ENCODE peak calls at places on chromosomes 2 and 18, in six cellular contexts. G is WTC11; F is progenitor cell of endocrine pancreas; M is dermis microvascular lymphatic vessel endothelial cell; X is activated naive CD4-positive, alpha-beta T cell treated with anti-CD3 and anti-CD28 coated beads, Interleukin-2, amount 50 U/mL, for 16 hours; B is activated CD4-positive, alpha-beta T cell treated with anti-CD3 and anti-CD28 coated beads, Interleukin-2, amount 50 U/mL, for 1 hour. H is an unnamed sample.

GRCh38 chr18:42114310-42114943 is 159.4 kb downstream of the PIK3C3 start:
- DNase-seq in G (peak), F (peak), M (peak), X (peak), B (peak), H (peak)

GRCh38 chr18:27825735-27826477 is 351.0 kb downstream of the CDH2 start:
- DNase-seq in G (no peak), F (no peak), M (no peak), X (no peak), B (no peak), H (no peak)

GRCh38 chr2:41941831-41942230 is 106.0 kb upstream of the PKDCC start:
- DNase-seq in G (no peak), F (no peak), M (no peak), X (no peak), B (no peak), H (no peak)

GRCh38 chr2:200862532-200863000 is 1.9 kb downstream of the CLK1 start:
- DNase-seq in G (no peak), F (no peak), M (peak), X (peak), B (peak), H (peak)

GRCh38 chr2:46326231-46326980 is 29.2 kb downstream of the EPAS1 start:
- DNase-seq in G (no peak), F (no peak), M (no peak), X (no peak), B (no peak), H (no peak)

GRCh38 chr2:120523766-120524165 is 177.8 kb downstream of the INHBB start:
- DNase-seq in G (no peak), F (no peak), M (no peak), X (no peak), B (no peak), H (no peak)

GRCh38 chr2:45132551-45132950 is 123.3 kb upstream of the SIX2 start:
- DNase-seq in G (no peak), F (no peak), M (no peak), X (no peak), B (no peak), H (no peak)

GRCh38 chr2:41836944-41837343 is 210.9 kb upstream of the PKDCC start:
- DNase-seq in G (peak), F (peak), M (no peak), X (no peak), B (peak), H (no peak)

GRCh38 chr2:42267530-42267929 is 93.5 kb downstream of the COX7A2L start:
- DNase-seq in G (no peak), F (no peak), M (no peak), X (no peak), B (no peak), H (no peak)

GRCh38 chr2:85180322-85181092 is 47.3 kb downstream of the TCF7L1 start:
- DNase-seq in G (no peak), F (no peak), M (no peak), X (no peak), B (no peak), H (no peak)

GRCh38 chr2:217822296-217823252 is 180.2 kb downstream of the TNS1 start:
- DNase-seq in G (no peak), F (no peak), M (no peak), X (no peak), B (no peak), H (no peak)

GRCh38 chr2:60520477-60520876 is 33.0 kb downstream of the BCL11A start:
- DNase-seq in G (no peak), F (no peak), M (no peak), X (no peak), B (no peak), H (no peak)

GRCh38 chr2:179235463-179236108 is 29.0 kb downstream of the SESTD1 start:
- DNase-seq in G (no peak), F (no peak), M (peak), X (no peak), B (no peak), H (no peak)

GRCh38 chr2:175414872-175415487 is 233.5 kb upstream of the ATP5MC3 start:
- DNase-seq in G (peak), F (peak), M (peak), X (no peak), B (no peak), H (peak)

GRCh38 chr2:1707771-1708351 is 36.5 kb downstream of the PXDN start:
- DNase-seq in G (peak), F (no peak), M (no peak), X (no peak), B (no peak), H (peak)

GRCh38 chr2:196336206-196336605 is 164.8 kb upstream of the STK17B start:
- DNase-seq in G (no peak), F (no peak), M (no peak), X (no peak), B (no peak), H (no peak)

GRCh38 chr2:3168230-3168891 is 209.3 kb downstream of the EIPR1 start:
- DNase-seq in G (peak), F (no peak), M (peak), X (no peak), B (no peak), H (no peak)

GRCh38 chr18:23247363-23247762 is 112.1 kb downstream of the CABLES1 start:
- DNase-seq in G (no peak), F (no peak), M (no peak), X (no peak), B (no peak), H (no peak)

GRCh38 chr2:230219419-230220331 is at the start of gene SP110:
- DNase-seq in G (peak), F (peak), M (no peak), X (peak), B (peak), H (no peak)

GRCh38 chr2:5695641-5696350 is 3.6 kb downstream of the SOX11 start:
- DNase-seq in G (peak), F (no peak), M (no peak), X (no peak), B (no peak), H (peak)

GRCh38 chr18:79934311-79935097 is 16.9 kb downstream of the SLC66A2 start:
- DNase-seq in G (peak), F (no peak), M (no peak), X (no peak), B (no peak), H (no peak)

GRCh38 chr18:4126939-4127338 is 328.2 kb downstream of the DLGAP1 start:
- DNase-seq in G (no peak), F (no peak), M (no peak), X (no peak), B (no peak), H (no peak)

GRCh38 chr18:54717673-54718435 is 110.4 kb upstream of the RAB27B start:
- DNase-seq in G (peak), F (no peak), M (no peak), X (peak), B (peak), H (peak)

GRCh38 chr2:3754280-3754679 is 50.9 kb downstream of the DCDC2C start:
- DNase-seq in G (no peak), F (no peak), M (no peak), X (no peak), B (no peak), H (no peak)

GRCh38 chr2:131104487-131105155 is 515 bp upstream of the PLEKHB2 start:
- DNase-seq in G (no peak), F (no peak), M (no peak), X (peak), B (peak), H (no peak)

GRCh38 chr2:28778392-28778791 is 26.8 kb downstream of the PPP1CB start:
- DNase-seq in G (no peak), F (no peak), M (no peak), X (no peak), B (no peak), H (no peak)

GRCh38 chr2:64730551-64731305 is 77.0 kb upstream of the SERTAD2 start:
- DNase-seq in G (no peak), F (no peak), M (peak), X (peak), B (peak), H (no peak)

GRCh38 chr2:152483276-152483996 is 148.5 kb downstream of the FMNL2 start:
- DNase-seq in G (no peak), F (no peak), M (no peak), X (no peak), B (no peak), H (no peak)

GRCh38 chr2:211495339-211495738 is 938.9 kb downstream of the CPS1 start:
- DNase-seq in G (no peak), F (no peak), M (no peak), X (no peak), B (no peak), H (no peak)

H was measured in glutamatergic neuron.